ENCODE peak calls at places on chromosomes 1 and 21, in ten cellular contexts. One of them, this sample, is unnamed.
A peak's percentile ranks its signal among the peaks of the same experiment; 100 is the strongest.

GRCh38 chr1:203934027-203934426 is 72.6 kb downstream of the SNRPE start:
- DNase-seq in uterus: no peak
- DNase-seq in tibial nerve: no peak
- DNase-seq in brain microvascular endothelial cell: no peak
- DNase-seq in left lung: no peak
- DNase-seq in neural progenitor cell: no peak
- DNase-seq in sigmoid colon: no peak
- DNase-seq in mammary epithelial cell: peak; percentile 47
- DNase-seq in SK-N-MC: no peak
- DNase-seq in hepatocyte: no peak
- DNase-seq in this sample: no peak

GRCh38 chr1:116268211-116268610 is 104.8 kb upstream of the ATP1A1 start:
- DNase-seq in tibial nerve: no peak
- DNase-seq in SK-N-MC: no peak
- DNase-seq in uterus: no peak
- DNase-seq in mammary epithelial cell: peak; percentile 93
- DNase-seq in brain microvascular endothelial cell: no peak
- DNase-seq in neural progenitor cell: no peak
- DNase-seq in left lung: peak; percentile 55
- DNase-seq in hepatocyte: peak; percentile 62
- DNase-seq in sigmoid colon: no peak
- DNase-seq in this sample: no peak

GRCh38 chr1:230650300-230650699 is 8.0 kb downstream of the COG2 start:
- DNase-seq in brain microvascular endothelial cell: no peak
- DNase-seq in mammary epithelial cell: no peak
- DNase-seq in sigmoid colon: no peak
- DNase-seq in uterus: no peak
- DNase-seq in left lung: no peak
- DNase-seq in tibial nerve: no peak
- DNase-seq in SK-N-MC: no peak
- DNase-seq in neural progenitor cell: no peak
- DNase-seq in hepatocyte: no peak
- DNase-seq in this sample: no peak

GRCh38 chr1:19651141-19651737 is 7.1 kb downstream of the NBL1 start:
- DNase-seq in neural progenitor cell: peak; percentile 75
- DNase-seq in uterus: peak; percentile 75
- DNase-seq in sigmoid colon: peak; percentile 84
- DNase-seq in SK-N-MC: no peak
- DNase-seq in brain microvascular endothelial cell: peak; percentile 43
- DNase-seq in left lung: no peak
- DNase-seq in tibial nerve: peak; percentile 27
- DNase-seq in hepatocyte: peak; percentile 79
- DNase-seq in mammary epithelial cell: no peak
- DNase-seq in this sample: no peak

GRCh38 chr1:23178931-23179330 is 10.3 kb upstream of the LUZP1 start:
- DNase-seq in uterus: no peak
- DNase-seq in mammary epithelial cell: no peak
- DNase-seq in left lung: no peak
- DNase-seq in sigmoid colon: no peak
- DNase-seq in SK-N-MC: no peak
- DNase-seq in neural progenitor cell: peak; percentile 18
- DNase-seq in tibial nerve: no peak
- DNase-seq in brain microvascular endothelial cell: peak; percentile 54
- DNase-seq in hepatocyte: no peak
- DNase-seq in this sample: no peak

GRCh38 chr1:154304664-154305337 is 16.1 kb upstream of the AQP10 start:
- DNase-seq in neural progenitor cell: no peak
- DNase-seq in sigmoid colon: no peak
- DNase-seq in tibial nerve: no peak
- DNase-seq in SK-N-MC: no peak
- DNase-seq in left lung: no peak
- DNase-seq in mammary epithelial cell: peak; percentile 40
- DNase-seq in hepatocyte: no peak
- DNase-seq in uterus: no peak
- DNase-seq in brain microvascular endothelial cell: no peak
- DNase-seq in this sample: no peak

GRCh38 chr1:3831689-3832088 is 25.3 kb downstream of the CEP104 start:
- DNase-seq in left lung: no peak
- DNase-seq in neural progenitor cell: no peak
- DNase-seq in tibial nerve: no peak
- DNase-seq in brain microvascular endothelial cell: no peak
- DNase-seq in SK-N-MC: no peak
- DNase-seq in uterus: no peak
- DNase-seq in mammary epithelial cell: no peak
- DNase-seq in sigmoid colon: no peak
- DNase-seq in hepatocyte: no peak
- DNase-seq in this sample: no peak

GRCh38 chr1:74799119-74799518 is 66.2 kb downstream of the TYW3 start:
- DNase-seq in brain microvascular endothelial cell: no peak
- DNase-seq in mammary epithelial cell: no peak
- DNase-seq in neural progenitor cell: no peak
- DNase-seq in tibial nerve: no peak
- DNase-seq in left lung: no peak
- DNase-seq in SK-N-MC: no peak
- DNase-seq in hepatocyte: no peak
- DNase-seq in sigmoid colon: no peak
- DNase-seq in uterus: no peak
- DNase-seq in this sample: peak; percentile 23

GRCh38 chr1:93021539-93022134 is 57.4 kb upstream of the MTF2 start:
- DNase-seq in sigmoid colon: no peak
- DNase-seq in hepatocyte: peak; percentile 59
- DNase-seq in neural progenitor cell: peak; percentile 41
- DNase-seq in left lung: no peak
- DNase-seq in brain microvascular endothelial cell: no peak
- DNase-seq in SK-N-MC: no peak
- DNase-seq in mammary epithelial cell: no peak
- DNase-seq in uterus: no peak
- DNase-seq in tibial nerve: no peak
- DNase-seq in this sample: no peak

GRCh38 chr1:70536708-70537398 is 125.8 kb downstream of the CTH start:
- DNase-seq in SK-N-MC: no peak
- DNase-seq in neural progenitor cell: no peak
- DNase-seq in brain microvascular endothelial cell: no peak
- DNase-seq in tibial nerve: no peak
- DNase-seq in sigmoid colon: no peak
- DNase-seq in mammary epithelial cell: no peak
- DNase-seq in hepatocyte: no peak
- DNase-seq in left lung: no peak
- DNase-seq in uterus: no peak
- DNase-seq in this sample: no peak

GRCh38 chr1:160260436-160261382 is 1.6 kb downstream of the DCAF8 start:
- DNase-seq in brain microvascular endothelial cell: peak; percentile 74
- DNase-seq in left lung: no peak
- DNase-seq in uterus: no peak
- DNase-seq in tibial nerve: no peak
- DNase-seq in sigmoid colon: no peak
- DNase-seq in neural progenitor cell: no peak
- DNase-seq in hepatocyte: peak; percentile 73
- DNase-seq in SK-N-MC: no peak
- DNase-seq in mammary epithelial cell: peak; percentile 61
- DNase-seq in this sample: no peak

GRCh38 chr1:236149696-236150228 is 7.4 kb downstream of the GPR137B start:
- DNase-seq in neural progenitor cell: no peak
- DNase-seq in tibial nerve: no peak
- DNase-seq in mammary epithelial cell: no peak
- DNase-seq in SK-N-MC: no peak
- DNase-seq in hepatocyte: no peak
- DNase-seq in sigmoid colon: no peak
- DNase-seq in uterus: no peak
- DNase-seq in brain microvascular endothelial cell: no peak
- DNase-seq in left lung: peak; percentile 57
- DNase-seq in this sample: no peak

GRCh38 chr1:5949761-5950100 is 42.5 kb downstream of the NPHP4 start:
- DNase-seq in neural progenitor cell: no peak
- DNase-seq in brain microvascular endothelial cell: no peak
- DNase-seq in mammary epithelial cell: no peak
- DNase-seq in sigmoid colon: no peak
- DNase-seq in left lung: no peak
- DNase-seq in SK-N-MC: no peak
- DNase-seq in tibial nerve: no peak
- DNase-seq in uterus: no peak
- DNase-seq in hepatocyte: no peak
- DNase-seq in this sample: no peak

GRCh38 chr1:21237386-21238088 is 52.7 kb downstream of the ECE1 start:
- DNase-seq in hepatocyte: no peak
- DNase-seq in sigmoid colon: no peak
- DNase-seq in neural progenitor cell: no peak
- DNase-seq in SK-N-MC: no peak
- DNase-seq in mammary epithelial cell: no peak
- DNase-seq in left lung: no peak
- DNase-seq in brain microvascular endothelial cell: no peak
- DNase-seq in tibial nerve: no peak
- DNase-seq in uterus: no peak
- DNase-seq in this sample: no peak

GRCh38 chr1:22500058-22500457 is 48.4 kb downstream of the ZBTB40 start:
- DNase-seq in uterus: no peak
- DNase-seq in sigmoid colon: no peak
- DNase-seq in tibial nerve: no peak
- DNase-seq in neural progenitor cell: no peak
- DNase-seq in SK-N-MC: no peak
- DNase-seq in hepatocyte: no peak
- DNase-seq in mammary epithelial cell: no peak
- DNase-seq in left lung: no peak
- DNase-seq in brain microvascular endothelial cell: no peak
- DNase-seq in this sample: no peak

GRCh38 chr1:60283690-60284089 is 210.1 kb upstream of the C1orf87 start:
- DNase-seq in sigmoid colon: no peak
- DNase-seq in mammary epithelial cell: no peak
- DNase-seq in uterus: no peak
- DNase-seq in tibial nerve: no peak
- DNase-seq in hepatocyte: peak; percentile 27
- DNase-seq in left lung: no peak
- DNase-seq in neural progenitor cell: no peak
- DNase-seq in SK-N-MC: no peak
- DNase-seq in brain microvascular endothelial cell: no peak
- DNase-seq in this sample: no peak

GRCh38 chr1:230788561-230789275 is 41.5 kb downstream of the CAPN9 start:
- DNase-seq in left lung: no peak
- DNase-seq in hepatocyte: no peak
- DNase-seq in tibial nerve: no peak
- DNase-seq in brain microvascular endothelial cell: no peak
- DNase-seq in sigmoid colon: no peak
- DNase-seq in uterus: no peak
- DNase-seq in SK-N-MC: no peak
- DNase-seq in neural progenitor cell: no peak
- DNase-seq in mammary epithelial cell: no peak
- DNase-seq in this sample: no peak

GRCh38 chr1:29474274-29474824 is 238.0 kb downstream of the PTPRU start:
- DNase-seq in brain microvascular endothelial cell: no peak
- DNase-seq in tibial nerve: no peak
- DNase-seq in hepatocyte: peak; percentile 26
- DNase-seq in neural progenitor cell: no peak
- DNase-seq in uterus: no peak
- DNase-seq in sigmoid colon: peak; percentile 2
- DNase-seq in left lung: no peak
- DNase-seq in mammary epithelial cell: no peak
- DNase-seq in SK-N-MC: no peak
- DNase-seq in this sample: no peak

GRCh38 chr1:212491454-212491853 is 58.7 kb downstream of the NENF start:
- DNase-seq in brain microvascular endothelial cell: no peak
- DNase-seq in SK-N-MC: no peak
- DNase-seq in left lung: no peak
- DNase-seq in sigmoid colon: no peak
- DNase-seq in uterus: no peak
- DNase-seq in tibial nerve: no peak
- DNase-seq in mammary epithelial cell: no peak
- DNase-seq in neural progenitor cell: no peak
- DNase-seq in hepatocyte: no peak
- DNase-seq in this sample: no peak

GRCh38 chr1:155329980-155330598 is 9.4 kb downstream of the RUSC1 start:
- DNase-seq in sigmoid colon: no peak
- DNase-seq in tibial nerve: no peak
- DNase-seq in left lung: no peak
- DNase-seq in brain microvascular endothelial cell: no peak
- DNase-seq in mammary epithelial cell: no peak
- DNase-seq in hepatocyte: no peak
- DNase-seq in uterus: no peak
- DNase-seq in neural progenitor cell: no peak
- DNase-seq in SK-N-MC: no peak
- DNase-seq in this sample: no peak
- H3K36me3 ChIP-seq in sigmoid colon: peaks cover 19% of the 10 kb centered on the region
- H3K36me3 ChIP-seq in tibial nerve: peaks cover 75% of the 10 kb centered on the region
- H3K36me3 ChIP-seq in left lung: no peaks in the 10 kb centered on the region
- H3K36me3 ChIP-seq in brain microvascular endothelial cell: peaks cover 49% of the 10 kb centered on the region
- H3K36me3 ChIP-seq in mammary epithelial cell: peaks cover 11% of the 10 kb centered on the region
- H3K36me3 ChIP-seq in hepatocyte: no peaks in the 10 kb centered on the region
- H3K36me3 ChIP-seq in uterus: no peaks in the 10 kb centered on the region
- H3K36me3 ChIP-seq in neural progenitor cell: no peaks in the 10 kb centered on the region
- H3K36me3 ChIP-seq in SK-N-MC: peaks cover 31% of the 10 kb centered on the region
- H3K36me3 ChIP-seq in this sample: peaks cover 64% of the 10 kb centered on the region

GRCh38 chr1:9600861-9601834 is 12.4 kb downstream of the TMEM201 start:
- DNase-seq in uterus: no peak
- DNase-seq in neural progenitor cell: no peak
- DNase-seq in tibial nerve: no peak
- DNase-seq in left lung: no peak
- DNase-seq in SK-N-MC: no peak
- DNase-seq in sigmoid colon: no peak
- DNase-seq in mammary epithelial cell: no peak
- DNase-seq in hepatocyte: no peak
- DNase-seq in brain microvascular endothelial cell: no peak
- DNase-seq in this sample: no peak
- H3K36me3 ChIP-seq in uterus: no peaks in the 10 kb centered on the region
- H3K36me3 ChIP-seq in neural progenitor cell: no peaks in the 10 kb centered on the region
- H3K36me3 ChIP-seq in tibial nerve: peaks cover 98% of the 10 kb centered on the region
- H3K36me3 ChIP-seq in left lung: no peaks in the 10 kb centered on the region
- H3K36me3 ChIP-seq in SK-N-MC: peaks cover 41% of the 10 kb centered on the region
- H3K36me3 ChIP-seq in sigmoid colon: peaks cover 16% of the 10 kb centered on the region
- H3K36me3 ChIP-seq in mammary epithelial cell: peaks cover 12% of the 10 kb centered on the region
- H3K36me3 ChIP-seq in hepatocyte: no peaks in the 10 kb centered on the region
- H3K36me3 ChIP-seq in brain microvascular endothelial cell: peaks cover 16% of the 10 kb centered on the region
- H3K36me3 ChIP-seq in this sample: peaks cover 71% of the 10 kb centered on the region

DNA sequence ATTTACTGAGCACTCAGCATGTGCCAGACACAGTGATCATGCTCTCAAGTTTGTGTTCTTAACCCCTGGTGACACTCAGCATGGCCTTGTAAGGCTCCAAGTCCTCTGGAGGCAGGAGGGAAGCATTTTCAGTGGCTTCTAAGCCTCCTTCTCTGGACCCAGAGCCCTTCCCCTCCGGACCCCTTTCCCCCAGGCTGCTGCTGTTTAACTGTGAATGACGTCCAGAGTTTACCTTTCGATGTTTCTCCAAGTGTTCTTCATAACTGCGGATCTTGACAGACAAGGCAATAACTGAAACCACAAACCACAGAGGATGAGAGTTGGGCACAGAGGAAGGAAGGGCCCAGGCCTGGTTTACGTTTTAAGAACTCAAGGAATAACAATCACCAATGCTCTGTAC is 6.5 kb downstream of the MRPS15 start:
- DNase-seq in tibial nerve: no peak
- DNase-seq in mammary epithelial cell: no peak
- DNase-seq in SK-N-MC: no peak
- DNase-seq in uterus: no peak
- DNase-seq in brain microvascular endothelial cell: no peak
- DNase-seq in neural progenitor cell: no peak
- DNase-seq in sigmoid colon: no peak
- DNase-seq in left lung: no peak
- DNase-seq in hepatocyte: no peak
- DNase-seq in this sample: no peak
- H3K36me3 ChIP-seq in tibial nerve: peaks cover 86% of the 10 kb centered on the region
- H3K36me3 ChIP-seq in mammary epithelial cell: peaks cover 31% of the 10 kb centered on the region
- H3K36me3 ChIP-seq in SK-N-MC: peaks cover 63% of the 10 kb centered on the region
- H3K36me3 ChIP-seq in uterus: no peaks in the 10 kb centered on the region
- H3K36me3 ChIP-seq in brain microvascular endothelial cell: peaks cover 49% of the 10 kb centered on the region
- H3K36me3 ChIP-seq in neural progenitor cell: no peaks in the 10 kb centered on the region
- H3K36me3 ChIP-seq in sigmoid colon: peaks cover 39% of the 10 kb centered on the region
- H3K36me3 ChIP-seq in left lung: no peaks in the 10 kb centered on the region
- H3K36me3 ChIP-seq in hepatocyte: no peaks in the 10 kb centered on the region
- H3K36me3 ChIP-seq in this sample: peaks cover 92% of the 10 kb centered on the region

GRCh38 chr21:41914965-41915364 is 35.8 kb upstream of the PRDM15 start:
- DNase-seq in neural progenitor cell: no peak
- DNase-seq in tibial nerve: no peak
- DNase-seq in hepatocyte: no peak
- DNase-seq in sigmoid colon: no peak
- DNase-seq in left lung: no peak
- DNase-seq in SK-N-MC: no peak
- DNase-seq in uterus: no peak
- DNase-seq in mammary epithelial cell: no peak
- DNase-seq in brain microvascular endothelial cell: no peak
- DNase-seq in this sample: no peak
- H3K36me3 ChIP-seq in neural progenitor cell: no peaks in the 10 kb centered on the region
- H3K36me3 ChIP-seq in tibial nerve: peaks cover 94% of the 10 kb centered on the region
- H3K36me3 ChIP-seq in hepatocyte: no peaks in the 10 kb centered on the region
- H3K36me3 ChIP-seq in sigmoid colon: peaks cover 48% of the 10 kb centered on the region
- H3K36me3 ChIP-seq in left lung: no peaks in the 10 kb centered on the region
- H3K36me3 ChIP-seq in SK-N-MC: no peaks in the 10 kb centered on the region
- H3K36me3 ChIP-seq in uterus: no peaks in the 10 kb centered on the region
- H3K36me3 ChIP-seq in mammary epithelial cell: peaks cover 14% of the 10 kb centered on the region
- H3K36me3 ChIP-seq in brain microvascular endothelial cell: peaks cover 28% of the 10 kb centered on the region
- H3K36me3 ChIP-seq in this sample: peaks cover 53% of the 10 kb centered on the region

This sample was measured in NT2/D1.